ENCODE peak calls at places on chromosomes 1 and 21, in nine cellular contexts. H is AG04450; A is BJ; Y is activated CD4-positive, alpha-beta T cell treated with anti-CD3 and anti-CD28 coated beads, Interleukin-2, amount 10 ng/mL, durations not matched to agents 7 days and 5 days; P is heart right ventricle; M is CD8-positive, alpha-beta memory T cell; T is T-helper 1 cell; J is NCI-H345; L is HS-27A. K is an unnamed sample.

GRCh38 chr1:28112388-28113311 is 24.2 kb upstream of the EYA3 start:
- DNase-seq in H (no peak), A (no peak), Y (no peak), P (no peak), M (no peak), T (no peak), J (no peak), L (peak), K (no peak)

GRCh38 chr1:47752048-47752451 is 245.1 kb downstream of the TRABD2B start:
- DNase-seq in H (no peak), A (no peak), Y (no peak), P (no peak), M (no peak), T (no peak), J (no peak), L (no peak), K (no peak)

GRCh38 chr1:209445576-209445975 is 137.9 kb upstream of the CAMK1G start:
- DNase-seq in H (no peak), A (no peak), Y (no peak), P (no peak), M (no peak), T (no peak), J (no peak), L (no peak), K (no peak)

GRCh38 chr1:36150296-36151132 is 1.2 kb upstream of the TRAPPC3 start:
- DNase-seq in H (peak), A (peak), Y (peak), P (peak), M (peak), T (peak), J (peak), L (peak), K (peak)

GRCh38 chr1:172753964-172754363 is 95.1 kb downstream of the FASLG start:
- DNase-seq in H (no peak), A (no peak), Y (no peak), P (no peak), M (no peak), T (no peak), J (no peak), L (no peak), K (no peak)

GRCh38 chr1:207343675-207344074 is 22.2 kb downstream of the CD55 start:
- DNase-seq in H (no peak), A (no peak), Y (no peak), P (no peak), M (no peak), T (no peak), J (no peak), L (no peak), K (no peak)

GRCh38 chr1:202658766-202659165 is 51.5 kb downstream of the SYT2 start:
- DNase-seq in H (no peak), A (no peak), Y (no peak), P (no peak), M (no peak), T (no peak), J (no peak), L (no peak), K (no peak)

GRCh38 chr1:145997156-145998023 is 1.0 kb upstream of the TXNIP start:
- DNase-seq in H (no peak), A (no peak), Y (peak), P (peak), M (peak), T (peak), J (peak), L (no peak), K (peak)

GRCh38 chr21:32403201-32403701 is 9.3 kb upstream of the EVA1C start:
- DNase-seq in H (peak), A (no peak), Y (peak), P (peak), M (peak), T (peak), J (peak), L (no peak), K (peak)

GRCh38 chr1:110766336-110766647 is 91.6 kb upstream of the KCNA3 start:
- DNase-seq in H (no peak), A (no peak), Y (no peak), P (no peak), M (no peak), T (no peak), J (no peak), L (no peak), K (no peak)

GRCh38 chr1:115258302-115258866 is 79.7 kb downstream of the NGF start:
- DNase-seq in H (no peak), A (no peak), Y (no peak), P (no peak), M (no peak), T (no peak), J (no peak), L (no peak), K (no peak)

GRCh38 chr1:37156646-37157045 is 122.3 kb upstream of the GRIK3 start:
- DNase-seq in H (no peak), A (no peak), Y (no peak), P (no peak), M (no peak), T (no peak), J (no peak), L (no peak), K (no peak)

GRCh38 chr21:27566521-27566920 is 599.6 kb upstream of the ADAMTS5 start:
- DNase-seq in H (no peak), A (no peak), Y (no peak), P (no peak), M (no peak), T (no peak), J (no peak), L (no peak), K (no peak)

GRCh38 chr1:192546596-192547199 is 28.9 kb upstream of the RGS1 start:
- DNase-seq in H (no peak), A (no peak), Y (no peak), P (no peak), M (no peak), T (no peak), J (no peak), L (no peak), K (no peak)

GRCh38 chr1:151905070-151905442 is 4.3 kb downstream of the THEM4 start:
- DNase-seq in H (no peak), A (no peak), Y (peak), P (peak), M (peak), T (peak), J (no peak), L (no peak), K (peak)

GRCh38 chr1:2583871-2584341 is 2.7 kb upstream of the PRXL2B start:
- DNase-seq in H (no peak), A (no peak), Y (peak), P (no peak), M (no peak), T (peak), J (peak), L (no peak), K (no peak)

GRCh38 chr1:248779350-248779749 is 23.8 kb upstream of the LYPD8 start:
- DNase-seq in H (no peak), A (no peak), Y (no peak), P (no peak), M (no peak), T (no peak), J (no peak), L (no peak), K (no peak)

GRCh38 chr1:55400560-55400959 is 185.4 kb upstream of the USP24 start:
- DNase-seq in H (no peak), A (peak), Y (no peak), P (no peak), M (no peak), T (no peak), J (no peak), L (no peak), K (no peak)

GRCh38 chr1:63593887-63594617 is 841 bp downstream of the PGM1 start:
- DNase-seq in H (no peak), A (no peak), Y (peak), P (peak), M (peak), T (peak), J (peak), L (peak), K (peak)

GRCh38 chr1:38941527-38942019 is at the start of gene RHBDL2:
- DNase-seq in H (no peak), A (no peak), Y (no peak), P (peak), M (no peak), T (no peak), J (no peak), L (no peak), K (no peak)

GRCh38 chr1:37123266-37123665 is 89.0 kb upstream of the GRIK3 start:
- DNase-seq in H (no peak), A (peak), Y (no peak), P (no peak), M (no peak), T (no peak), J (no peak), L (no peak), K (no peak)

GRCh38 chr1:21320410-21321107 is 30.3 kb upstream of the ECE1 start:
- DNase-seq in H (no peak), A (no peak), Y (no peak), P (no peak), M (no peak), T (no peak), J (no peak), L (no peak), K (no peak)

GRCh38 chr1:61287734-61288133 is 205.4 kb downstream of the NFIA start:
- DNase-seq in H (no peak), A (peak), Y (no peak), P (no peak), M (no peak), T (no peak), J (no peak), L (peak), K (no peak)

GRCh38 chr1:208184993-208185703 is 59.0 kb downstream of the PLXNA2 start:
- DNase-seq in H (no peak), A (no peak), Y (no peak), P (no peak), M (no peak), T (no peak), J (no peak), L (no peak), K (no peak)

GRCh38 chr1:110235839-110236682 is 25.9 kb downstream of the KCNC4 start:
- DNase-seq in H (peak), A (peak), Y (no peak), P (no peak), M (no peak), T (no peak), J (no peak), L (no peak), K (no peak)

GRCh38 chr1:180117764-180118116 is 36.9 kb upstream of the QSOX1 start:
- DNase-seq in H (no peak), A (peak), Y (no peak), P (no peak), M (no peak), T (no peak), J (no peak), L (peak), K (no peak)